ENCODE peak calls at places on chromosomes 12 and 14, in four cellular contexts. F, G, I and C are unnamed samples.
A peak's percentile ranks its signal among the peaks of the same experiment; 100 is the strongest.

GRCh38 chr14:60656755-60657608 is 7.7 kb upstream of the SIX1 start:
- DNase-seq in G (peak; percentile 50), F (peak; percentile 75), I (no peak), C (peak; percentile 21)

GRCh38 chr14:76705214-76705613 is 56.1 kb upstream of the VASH1 start:
- DNase-seq in G (no peak), F (no peak), I (no peak), C (no peak)

GRCh38 chr14:52402812-52403526 is 88.9 kb downstream of the PTGER2 start:
- DNase-seq in G (no peak), F (no peak), I (no peak), C (no peak)

GRCh38 chr12:54376596-54377468 is 7.7 kb downstream of the ZNF385A start:
- DNase-seq in I (no peak), F (no peak), G (peak; percentile 67), C (no peak)

GRCh38 chr12:31002999-31003398 is 70.7 kb upstream of the DDX11 start:
- DNase-seq in F (peak; percentile 44), I (no peak), G (no peak), C (no peak)

GRCh38 chr12:46702581-46703344 is 123.0 kb downstream of the SLC38A4 start:
- DNase-seq in F (no peak), I (no peak), G (no peak), C (no peak)

GRCh38 chr14:100261621-100262020 is 22.7 kb downstream of the YY1 start:
- DNase-seq in I (no peak), F (no peak), G (no peak), C (no peak)

GRCh38 chr12:60419986-60420385 is 824.2 kb downstream of the SLC16A7 start:
- DNase-seq in I (no peak), F (no peak), G (no peak), C (no peak)

GRCh38 chr12:74317078-74317581 is 220.5 kb upstream of the ATXN7L3B start:
- DNase-seq in I (peak; percentile 28), G (peak; percentile 44), F (no peak), C (no peak)

GRCh38 chr12:48071808-48072207 is 34.1 kb downstream of the SENP1 start:
- DNase-seq in I (no peak), F (no peak), G (no peak), C (no peak)

GRCh38 chr14:52730708-52731111 is 744 bp downstream of the STYX start:
- DNase-seq in I (no peak), F (no peak), G (no peak), C (no peak)

GRCh38 chr14:32049361-32050103 is 27.6 kb upstream of the ARHGAP5 start:
- DNase-seq in G (no peak), F (no peak), I (no peak), C (no peak)

GRCh38 chr14:59688224-59689170 is 111.9 kb upstream of the CCDC175 start:
- DNase-seq in F (peak; percentile 77), G (no peak), I (no peak), C (no peak)

GRCh38 chr12:11663128-11663527 is 13.7 kb downstream of the ETV6 start:
- DNase-seq in G (no peak), I (peak; percentile 28), F (no peak), C (no peak)

GRCh38 chr14:61598980-61599379 is 96.3 kb upstream of the HIF1A start:
- DNase-seq in F (no peak), G (no peak), I (no peak), C (peak; percentile 38)

GRCh38 chr14:29442720-29443119 is 484.9 kb downstream of the PRKD1 start:
- DNase-seq in I (no peak), G (no peak), F (no peak), C (no peak)
- H3K9me3 ChIP-seq in I (no peaks in the 10 kb centered on the region), G (no peaks in the 10 kb centered on the region), F (no peaks in the 10 kb centered on the region), C (no peaks in the 10 kb centered on the region)

GRCh38 chr12:133220521-133220920 is 15.2 kb downstream of the ANHX start:
- DNase-seq in F (peak; percentile 28), G (no peak), I (no peak), C (no peak)
- H3K9me3 ChIP-seq in F (peaks cover 50% of the 10 kb centered on the region), G (peaks cover 6% of the 10 kb centered on the region), I (peaks cover 83% of the 10 kb centered on the region), C (no peaks in the 10 kb centered on the region)

GRCh38 chr14:21163721-21164120 is 7.9 kb upstream of the OR5AU1 start:
- DNase-seq in F (no peak), I (no peak), G (no peak), C (no peak)

GRCh38 chr14:21171128-21171527 is 15.3 kb upstream of the OR5AU1 start:
- DNase-seq in G (no peak), I (no peak), F (no peak), C (no peak)

GRCh38 chr14:21168055-21168454 is 12.2 kb upstream of the OR5AU1 start:
- DNase-seq in G (no peak), F (no peak), I (no peak), C (no peak)

DNA sequence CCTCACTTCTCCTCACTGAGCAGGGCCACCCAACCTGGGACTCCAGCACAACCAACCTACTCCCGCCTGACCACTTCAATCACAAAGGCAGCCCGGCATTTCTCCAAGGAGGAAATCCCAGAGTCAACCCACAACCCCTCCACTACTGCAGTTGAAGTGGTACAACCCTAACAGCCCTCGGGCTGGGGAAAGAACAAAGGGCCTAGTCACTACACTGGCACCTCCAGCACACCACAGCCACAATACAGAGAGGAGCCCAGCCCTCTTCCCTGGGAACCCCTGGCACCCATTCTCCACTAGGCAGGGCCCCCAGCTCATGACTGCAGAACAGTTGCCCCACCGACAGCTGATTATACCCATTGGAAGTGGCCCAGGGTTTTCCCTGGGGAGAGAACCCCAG is 13.7 kb upstream of the OR5AU1 start:
- DNase-seq in F (no peak), I (no peak), G (no peak), C (no peak)
- H3K9me3 ChIP-seq in F (no peaks in the 10 kb centered on the region), I (peaks cover 17% of the 10 kb centered on the region), G (no peaks in the 10 kb centered on the region), C (no peaks in the 10 kb centered on the region)

DNA sequence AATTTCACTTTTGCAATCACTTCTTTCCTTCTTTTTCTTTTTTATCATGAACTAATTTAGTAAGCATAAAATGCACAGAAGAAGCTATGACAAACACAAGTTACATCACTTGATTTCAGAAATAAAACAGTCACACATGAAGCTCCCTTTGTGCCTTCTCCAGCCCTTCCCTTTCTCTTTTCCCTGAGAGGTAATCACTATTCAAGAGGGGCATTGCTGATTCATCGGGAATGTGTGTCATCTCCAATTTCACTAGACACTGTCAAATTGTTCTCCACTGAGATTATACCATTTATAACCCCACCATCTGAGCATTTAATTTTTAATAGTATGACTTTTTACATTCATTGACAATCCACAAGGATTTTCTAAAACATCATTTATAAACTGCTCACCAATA is 91.6 kb upstream of the PTPRQ start:
- DNase-seq in F (no peak), G (no peak), I (no peak), C (no peak)
- H3K9me3 ChIP-seq in F (no peaks in the 10 kb centered on the region), G (no peaks in the 10 kb centered on the region), I (peaks cover under 1% of the 10 kb centered on the region), C (no peaks in the 10 kb centered on the region)

GRCh38 chr12:82481954-82482353 is 123.6 kb downstream of the METTL25 start:
- DNase-seq in I (no peak), G (no peak), F (no peak), C (no peak)

DNA sequence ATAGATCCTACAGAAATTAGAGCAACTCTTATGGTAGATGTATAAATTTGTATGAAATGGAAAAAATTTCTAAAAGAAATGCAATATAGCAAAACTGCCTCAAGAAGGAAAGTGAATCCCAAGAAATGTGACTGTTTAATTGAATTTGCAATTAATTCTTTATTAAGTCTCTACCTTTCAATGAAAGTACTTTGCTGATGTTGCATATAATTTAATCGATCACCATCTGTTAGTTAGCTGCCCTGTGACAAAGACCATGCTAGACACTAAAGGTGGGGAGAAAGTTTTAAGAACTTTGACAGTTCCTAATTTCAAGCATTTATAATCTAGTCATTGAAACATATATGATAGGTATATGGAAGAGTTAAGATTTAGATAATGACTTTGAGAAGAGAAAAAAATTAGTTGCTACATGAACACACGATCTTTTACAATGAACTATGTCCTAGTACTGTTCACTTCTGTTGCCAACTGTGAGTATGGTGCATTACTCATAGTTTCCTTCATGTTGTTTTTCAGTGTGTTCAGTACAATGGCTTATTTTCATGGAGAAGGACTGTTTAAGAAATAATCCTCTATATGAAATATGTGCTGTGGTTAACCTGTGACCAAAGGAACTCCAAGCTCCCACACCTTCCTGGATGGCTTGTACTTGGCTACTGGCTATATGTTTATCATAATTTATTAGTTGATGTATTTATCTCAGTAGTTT is 128.4 kb downstream of the METTL25 start:
- DNase-seq in I (no peak), G (no peak), F (no peak), C (no peak)
- H3K9me3 ChIP-seq in I (peaks cover 53% of the 10 kb centered on the region), G (no peaks in the 10 kb centered on the region), F (peaks cover 19% of the 10 kb centered on the region), C (peaks cover 46% of the 10 kb centered on the region)

GRCh38 chr12:34215213-34215892 is 193.1 kb downstream of the ALG10 start:
- DNase-seq in I (no peak), F (no peak), G (no peak), C (no peak)
- H3K9me3 ChIP-seq in I (no peaks in the 10 kb centered on the region), F (no peaks in the 10 kb centered on the region), G (no peaks in the 10 kb centered on the region), C (no peaks in the 10 kb centered on the region)

DNA sequence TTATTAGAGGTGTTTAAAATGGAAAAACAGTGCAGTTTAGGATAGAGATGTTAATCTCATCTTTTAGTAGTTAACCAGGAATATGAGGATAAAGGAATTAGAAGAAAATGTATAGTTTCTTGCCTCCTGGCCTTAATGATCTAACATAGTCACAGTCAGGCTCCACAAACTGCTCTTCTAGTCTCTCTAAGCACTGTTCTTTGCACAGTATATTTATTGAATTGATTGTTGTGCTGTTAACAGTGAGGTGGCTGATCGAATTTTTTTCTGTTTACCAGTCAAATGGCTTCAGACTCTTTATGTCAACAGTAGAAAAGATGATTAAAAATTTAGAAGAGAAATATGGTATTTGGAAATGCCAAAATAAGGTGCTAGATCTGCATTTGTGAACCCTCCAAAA is 37.8 kb downstream of the ATF7IP start:
- DNase-seq in G (no peak), F (no peak), I (no peak), C (no peak)
- H3K9me3 ChIP-seq in G (no peaks in the 10 kb centered on the region), F (peaks cover 22% of the 10 kb centered on the region), I (peaks cover 32% of the 10 kb centered on the region), C (peaks cover 23% of the 10 kb centered on the region)

DNA sequence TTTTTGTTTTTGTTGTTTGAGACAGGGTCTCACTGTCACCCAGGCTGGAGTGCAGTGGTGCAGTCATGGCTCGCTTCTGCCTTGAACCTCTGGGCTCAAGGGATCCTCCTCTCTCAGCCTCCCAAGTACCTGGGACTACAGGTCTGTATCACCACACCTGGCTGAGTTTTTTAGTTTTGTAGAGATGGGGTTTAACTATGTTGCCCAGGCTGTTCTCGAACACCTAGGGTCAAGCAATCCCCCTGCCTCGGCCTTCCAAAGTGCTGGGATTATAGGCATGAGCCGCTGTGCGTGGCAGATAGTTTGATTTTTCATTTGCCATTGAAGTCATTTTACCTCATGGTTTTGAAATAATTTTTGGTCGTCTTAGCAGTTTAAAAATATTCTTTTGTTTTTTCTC is 94.3 kb upstream of the EIF5 start:
- DNase-seq in G (no peak), I (no peak), F (peak; percentile 21), C (no peak)
- H3K9me3 ChIP-seq in G (no peaks in the 10 kb centered on the region), I (peaks cover 22% of the 10 kb centered on the region), F (peaks cover 18% of the 10 kb centered on the region), C (no peaks in the 10 kb centered on the region)

GRCh38 chr14:85205875-85206274 is 324.1 kb upstream of the FLRT2 start:
- DNase-seq in G (no peak), I (no peak), F (no peak), C (no peak)
- H3K9me3 ChIP-seq in G (no peaks in the 10 kb centered on the region), I (no peaks in the 10 kb centered on the region), F (no peaks in the 10 kb centered on the region), C (no peaks in the 10 kb centered on the region)

DNA sequence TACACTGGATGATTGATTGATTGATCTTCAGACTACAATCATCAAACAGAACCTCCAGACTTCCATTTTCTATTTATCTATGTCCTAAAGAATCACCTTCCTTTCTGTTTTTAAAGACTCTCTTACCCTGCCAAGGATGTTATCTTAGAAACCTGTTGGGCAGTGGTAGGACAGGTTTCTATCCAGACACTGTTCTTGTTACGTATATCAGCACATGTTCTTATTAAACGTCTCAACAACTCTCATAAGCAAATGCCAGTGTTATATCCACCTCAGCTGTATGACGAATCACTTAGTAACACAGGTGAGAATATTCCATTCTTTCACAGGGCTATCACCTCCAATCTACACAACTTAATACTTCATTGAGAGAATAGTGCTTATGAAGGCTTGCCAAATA is 40.2 kb upstream of the RPL10L start:
- DNase-seq in I (no peak), G (no peak), F (no peak), C (no peak)
- H3K9me3 ChIP-seq in I (peaks cover 5% of the 10 kb centered on the region), G (no peaks in the 10 kb centered on the region), F (peaks cover 8% of the 10 kb centered on the region), C (no peaks in the 10 kb centered on the region)